ENCODE peak calls at places on chromosomes 4 and X, in five cellular contexts. One of them, this sample, is unnamed.

GRCh38 chr4:123606946-123607542 is 210.4 kb downstream of the SPRY1 start:
- DNase-seq in pancreas: no peak
- DNase-seq in stromal cell of bone marrow: no peak
- DNase-seq in nucleus accumbens: no peak
- DNase-seq in GM12892: no peak
- DNase-seq in this sample: no peak

GRCh38 chr4:122920473-122920872 is 1.9 kb downstream of the NUDT6 start:
- DNase-seq in pancreas: no peak
- DNase-seq in stromal cell of bone marrow: no peak
- DNase-seq in nucleus accumbens: no peak
- DNase-seq in GM12892: no peak
- DNase-seq in this sample: no peak

GRCh38 chrX:66163849-66164401 is at the start of gene HEPH:
- DNase-seq in pancreas: no peak
- DNase-seq in stromal cell of bone marrow: peak; percentile 28
- DNase-seq in nucleus accumbens: no peak
- DNase-seq in GM12892: no peak
- DNase-seq in this sample: no peak

GRCh38 chr4:2796261-2797187 is 3.6 kb downstream of the SH3BP2 start:
- DNase-seq in pancreas: peak; percentile 91
- DNase-seq in stromal cell of bone marrow: no peak
- DNase-seq in nucleus accumbens: no peak
- DNase-seq in GM12892: no peak
- DNase-seq in this sample: no peak

GRCh38 chrX:41471786-41472185 is 24.6 kb downstream of the NYX start:
- DNase-seq in pancreas: no peak
- DNase-seq in stromal cell of bone marrow: no peak
- DNase-seq in nucleus accumbens: no peak
- DNase-seq in GM12892: no peak
- DNase-seq in this sample: no peak

GRCh38 chrX:51494409-51494808 is 2.0 kb downstream of the NUDT11 start:
- DNase-seq in pancreas: no peak
- DNase-seq in stromal cell of bone marrow: no peak
- DNase-seq in nucleus accumbens: no peak
- DNase-seq in GM12892: no peak
- DNase-seq in this sample: no peak

GRCh38 chr4:55742655-55743191 is 76.9 kb upstream of the EXOC1L start:
- DNase-seq in pancreas: no peak
- DNase-seq in stromal cell of bone marrow: no peak
- DNase-seq in nucleus accumbens: no peak
- DNase-seq in GM12892: no peak
- DNase-seq in this sample: no peak

GRCh38 chr4:110061101-110061500 is 137.3 kb downstream of the ELOVL6 start:
- DNase-seq in pancreas: no peak
- DNase-seq in stromal cell of bone marrow: no peak
- DNase-seq in nucleus accumbens: no peak
- DNase-seq in GM12892: no peak
- DNase-seq in this sample: no peak

GRCh38 chr4:108821056-108821925 is 58.4 kb upstream of the ETNPPL start:
- DNase-seq in pancreas: no peak
- DNase-seq in stromal cell of bone marrow: peak; percentile 47
- DNase-seq in nucleus accumbens: no peak
- DNase-seq in GM12892: no peak
- DNase-seq in this sample: no peak

GRCh38 chrX:134171661-134172587 is 65.1 kb upstream of the CCDC160 start:
- DNase-seq in pancreas: peak; percentile 57
- DNase-seq in stromal cell of bone marrow: no peak
- DNase-seq in nucleus accumbens: peak; percentile 29
- DNase-seq in GM12892: no peak
- DNase-seq in this sample: no peak

GRCh38 chr4:164358400-164358799 is 395.5 kb upstream of the SMIM31 start:
- DNase-seq in pancreas: no peak
- DNase-seq in stromal cell of bone marrow: no peak
- DNase-seq in nucleus accumbens: no peak
- DNase-seq in GM12892: no peak
- DNase-seq in this sample: no peak

GRCh38 chr4:183503497-183504063 is 1.3 kb upstream of the ING2 start:
- DNase-seq in pancreas: no peak
- DNase-seq in stromal cell of bone marrow: no peak
- DNase-seq in nucleus accumbens: no peak
- DNase-seq in GM12892: no peak
- DNase-seq in this sample: no peak

GRCh38 chr4:107818301-107818910 is 6.3 kb upstream of the SGMS2 start:
- DNase-seq in pancreas: no peak
- DNase-seq in stromal cell of bone marrow: no peak
- DNase-seq in nucleus accumbens: no peak
- DNase-seq in GM12892: no peak
- DNase-seq in this sample: no peak